ENCODE peak calls at places on chromosomes 4 and X, in five cellular contexts. F is breast epithelium, K is fibroblast of lung, B is bronchial epithelial cell, X is left ventricle myocardium inferior. T is an unnamed sample.

GRCh38 chr4:1830642-1831228 is 25.2 kb downstream of the LETM1 start:
- DNase-seq in X (no peak), K (no peak), B (no peak), F (no peak), T (no peak)

GRCh38 chr4:100929753-100930152 is 411.9 kb upstream of the EMCN start:
- DNase-seq in X (no peak), K (no peak), B (no peak), F (no peak), T (no peak)

GRCh38 chr4:123520376-123520775 is 123.8 kb downstream of the SPRY1 start:
- DNase-seq in X (no peak), K (no peak), B (no peak), F (no peak), T (no peak)

GRCh38 chr4:184591070-184591677 is 58.1 kb downstream of the CASP3 start:
- DNase-seq in B (no peak), F (no peak), X (no peak), K (no peak), T (no peak)

GRCh38 chrX:18707442-18708049 is at the start of gene PPEF1:
- DNase-seq in B (no peak), X (no peak), K (no peak), F (no peak), T (no peak)

GRCh38 chrX:15301924-15302323 is 13.5 kb downstream of the ASB11 start:
- DNase-seq in B (no peak), F (no peak), X (peak), K (no peak), T (no peak)

GRCh38 chrX:106730385-106730784 is 3.9 kb downstream of the RNF128 start:
- DNase-seq in K (no peak), B (peak), X (no peak), F (no peak), T (no peak)

GRCh38 chr4:156972370-156972980 is 876 bp upstream of the PDGFC start:
- DNase-seq in F (no peak), B (peak), K (no peak), X (no peak), T (peak)

GRCh38 chr4:81806485-81806884 is 334.8 kb upstream of the RASGEF1B start:
- DNase-seq in K (no peak), X (no peak), B (no peak), F (no peak), T (no peak)

GRCh38 chrX:9562851-9563250 is 98.0 kb downstream of the TBL1X start:
- DNase-seq in F (peak), B (peak), K (peak), X (no peak), T (peak)

GRCh38 chrX:19799319-19800182 is 87.8 kb downstream of the SH3KBP1 start:
- DNase-seq in B (peak), X (no peak), F (no peak), K (peak), T (peak)

GRCh38 chrX:7191681-7192110 is 43.7 kb upstream of the PUDP start:
- DNase-seq in B (no peak), X (no peak), F (no peak), K (no peak), T (no peak)

GRCh38 chr4:174828845-174829701 is at the start of gene GLRA3:
- DNase-seq in F (no peak), B (peak), K (peak), X (no peak), T (peak)

GRCh38 chrX:20274121-20274520 is 7.4 kb upstream of the RPS6KA3 start:
- DNase-seq in B (no peak), F (no peak), K (peak), X (no peak), T (no peak)

GRCh38 chr4:71052034-71052433 is 58.6 kb downstream of the DCK start:
- DNase-seq in X (no peak), F (no peak), B (no peak), K (no peak), T (no peak)

GRCh38 chr4:118745357-118745756 is 60.2 kb downstream of the METTL14 start:
- DNase-seq in B (no peak), F (no peak), X (no peak), K (no peak), T (no peak)

GRCh38 chrX:121258545-121258944 is 211.1 kb downstream of the GLUD2 start:
- DNase-seq in K (no peak), F (no peak), B (no peak), X (no peak), T (no peak)

GRCh38 chr4:170089274-170089742 is 448 bp downstream of the AADAT start:
- DNase-seq in B (peak), F (no peak), X (no peak), K (peak), T (peak)

GRCh38 chr4:127012549-127012948 is 620.2 kb upstream of the INTU start:
- DNase-seq in X (no peak), B (peak), F (no peak), K (peak), T (peak)

GRCh38 chr4:168139336-168139735 is 47.0 kb downstream of the ANXA10 start:
- DNase-seq in B (peak), X (no peak), F (no peak), K (peak), T (peak)

GRCh38 chr4:81827568-81828202 is 356.0 kb upstream of the RASGEF1B start:
- DNase-seq in X (no peak), B (peak), K (no peak), F (no peak), T (no peak)

GRCh38 chr4:67751260-67751659 is 2.9 kb downstream of the GNRHR start:
- DNase-seq in X (no peak), F (no peak), B (peak), K (peak), T (peak)

GRCh38 chr4:148964456-148964855 is 522.2 kb upstream of the NR3C2 start:
- DNase-seq in X (no peak), F (no peak), B (no peak), K (no peak), T (no peak)

GRCh38 chrX:109719262-109719661 is 13.8 kb downstream of the ACSL4 start:
- DNase-seq in X (no peak), B (no peak), F (no peak), K (no peak), T (no peak)

GRCh38 chr4:145884775-145885174 is 53.8 kb downstream of the ZNF827 start:
- DNase-seq in X (no peak), K (no peak), B (no peak), F (no peak), T (no peak)

GRCh38 chr4:113958766-113959540 is 20.5 kb downstream of the ARSJ start:
- DNase-seq in K (peak), X (no peak), F (no peak), B (peak), T (peak)

GRCh38 chr4:140497776-140498636 is at the start of gene MGAT4D:
- DNase-seq in K (peak), X (no peak), F (no peak), B (no peak), T (no peak)

GRCh38 chr4:109072595-109072994 is 229.9 kb downstream of the COL25A1 start:
- DNase-seq in F (no peak), X (no peak), K (peak), B (peak), T (peak)

GRCh38 chr4:45638641-45639040 is 485.2 kb downstream of the GABRG1 start:
- DNase-seq in B (no peak), F (no peak), X (no peak), K (no peak), T (no peak)

GRCh38 chrX:12702509-12703091 is 88.6 kb upstream of the PRPS2 start:
- DNase-seq in B (peak), K (no peak), X (no peak), F (no peak), T (no peak)

GRCh38 chr4:29151584-29151983 is 1568.6 kb upstream of the PCDH7 start:
- DNase-seq in X (no peak), F (no peak), B (no peak), K (no peak), T (no peak)

GRCh38 chr4:88008133-88008621 is 742 bp downstream of the PKD2 start:
- DNase-seq in K (peak), B (no peak), X (peak), F (no peak), T (peak)

GRCh38 chr4:82733636-82734035 is 65.0 kb downstream of the SCD5 start:
- DNase-seq in X (no peak), B (peak), F (no peak), K (peak), T (peak)

GRCh38 chr4:80189581-80189955 is 7.7 kb upstream of the PRDM8 start:
- DNase-seq in B (no peak), X (no peak), K (no peak), F (no peak), T (no peak)

GRCh38 chr4:80188457-80188800 is 8.9 kb upstream of the PRDM8 start:
- DNase-seq in X (no peak), B (no peak), F (no peak), K (no peak), T (no peak)

GRCh38 chr4:80188801-80189458 is 8.4 kb upstream of the PRDM8 start:
- DNase-seq in B (no peak), F (no peak), K (no peak), X (no peak), T (no peak)

GRCh38 chr4:80192252-80192866 is 4.9 kb upstream of the PRDM8 start:
- DNase-seq in K (no peak), F (no peak), X (no peak), B (no peak), T (no peak)

DNA sequence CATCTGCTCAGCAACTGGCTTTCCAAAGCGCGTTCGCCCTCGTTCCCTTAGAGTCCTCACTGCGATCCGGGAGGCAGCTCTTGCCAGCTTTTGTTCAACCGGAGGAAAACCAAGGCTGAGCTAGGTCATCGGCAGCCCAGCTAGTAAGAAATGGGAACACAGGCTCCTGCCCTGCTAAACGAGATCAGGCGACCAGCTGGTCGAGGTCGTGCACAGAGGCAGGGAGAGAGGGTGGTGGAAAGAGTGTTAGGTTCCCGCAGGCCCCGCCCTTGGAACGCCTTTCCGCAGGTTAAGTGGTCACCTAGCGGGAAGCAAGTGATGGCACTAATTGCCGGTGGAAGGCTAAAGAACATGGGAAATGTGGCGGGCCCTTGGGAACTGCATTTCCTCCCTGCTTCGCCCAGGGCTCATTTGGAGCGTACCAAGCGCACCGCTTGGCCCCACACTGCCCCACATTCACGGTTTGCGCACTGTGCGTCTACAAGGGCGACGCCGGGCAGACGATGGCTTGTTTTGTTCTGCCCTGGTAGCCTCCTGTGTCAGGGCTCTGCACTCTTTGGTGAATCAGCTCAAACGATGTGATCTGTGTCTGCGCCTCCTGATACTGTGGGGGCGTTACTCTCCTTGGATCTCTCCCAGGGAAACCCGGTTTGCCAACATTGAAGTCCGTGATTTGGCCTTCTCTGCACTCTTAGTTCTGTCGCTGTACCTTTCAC is 7.2 kb upstream of the PRDM8 start:
- DNase-seq in B (no peak), K (peak), F (no peak), X (no peak), T (no peak)
- H3K4me3 ChIP-seq in B (no peak), K (peak), F (peak), X (no peak), T (no peak)

GRCh38 chr4:92064574-92064973 is 239.2 kb upstream of the GRID2 start:
- DNase-seq in F (no peak), B (no peak), X (no peak), K (no peak), T (no peak)

GRCh38 chr4:92059615-92060014 is 244.2 kb upstream of the GRID2 start:
- DNase-seq in X (no peak), K (no peak), F (no peak), B (no peak), T (no peak)

GRCh38 chr4:92060333-92060732 is 243.4 kb upstream of the GRID2 start:
- DNase-seq in K (no peak), B (no peak), X (no peak), F (no peak), T (no peak)
- TF ChIP-seq CTCF in K (no peak), B (no peak), X (no peak), F (no peak), T (peak)

DNA sequence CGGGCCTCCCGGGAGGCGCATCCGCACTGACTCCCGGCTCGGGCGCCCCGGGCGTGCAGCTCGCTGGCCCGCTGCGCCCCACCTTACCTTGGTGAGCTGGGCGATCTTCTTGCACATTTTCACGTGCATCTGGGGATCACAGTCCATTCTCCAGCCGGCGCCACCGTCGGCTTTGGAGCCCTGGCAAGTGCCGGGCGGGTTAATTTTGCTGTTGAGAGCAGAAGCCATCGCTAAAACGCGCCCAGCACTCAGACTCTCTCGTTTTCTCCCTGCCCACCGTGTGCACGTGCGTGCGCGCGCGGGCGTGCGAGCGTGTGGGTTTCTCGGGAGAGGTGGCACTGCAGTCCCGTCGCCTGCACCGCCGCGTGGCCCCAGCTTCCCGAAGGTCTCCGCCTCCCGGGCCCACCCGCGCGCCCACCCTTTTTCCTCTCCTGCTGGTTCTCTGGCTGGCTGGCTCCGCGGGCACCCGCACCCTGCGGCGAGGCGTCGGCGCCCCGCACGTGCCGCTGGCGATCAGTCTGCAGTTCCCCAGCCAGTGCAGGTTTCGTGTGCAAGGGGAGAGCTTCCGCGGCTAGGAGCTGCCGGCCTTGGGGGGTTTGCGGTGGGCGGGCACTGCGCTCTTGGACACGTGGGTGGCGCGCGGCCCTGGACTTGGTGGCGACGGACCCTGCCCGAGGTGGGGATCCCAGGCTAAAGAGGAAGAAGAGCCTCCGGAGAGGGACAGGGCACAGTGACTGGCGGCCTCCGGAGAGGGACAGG is at the start of gene FAM184B:
- DNase-seq in X (no peak), F (no peak), B (no peak), K (peak), T (peak)
- H3K4me3 ChIP-seq in X (peak), F (peak), B (peak), K (peak), T (peak)

DNA sequence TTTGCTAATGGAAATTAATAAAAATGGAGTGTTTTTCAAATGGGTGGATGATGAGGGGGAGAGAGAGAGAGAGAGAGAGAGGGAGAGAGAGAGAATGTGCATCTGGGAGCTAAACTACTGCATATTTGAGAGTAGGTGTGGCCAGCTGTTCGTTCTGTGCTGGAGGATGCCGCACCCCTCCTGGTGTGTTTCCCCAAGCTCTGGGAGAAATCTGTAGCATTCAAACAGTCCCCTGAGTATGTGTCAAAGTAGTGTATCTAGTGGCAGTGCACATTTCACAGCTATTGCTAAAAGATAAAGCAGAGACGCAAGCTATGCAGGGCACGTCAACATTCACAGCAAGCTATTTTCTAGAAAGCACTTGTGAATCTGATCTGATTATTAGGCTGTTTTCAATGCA is 83.6 kb upstream of the LIMCH1 start:
- DNase-seq in X (no peak), B (no peak), F (no peak), K (no peak), T (no peak)
- TF ChIP-seq CTCF in X (no peak), B (no peak), F (no peak), K (no peak), T (no peak)

GRCh38 chr4:16225996-16226815 is at the start of gene TAPT1:
- DNase-seq in K (peak), X (peak), F (peak), B (no peak), T (peak)

GRCh38 chr4:16225681-16225995 is 633 bp downstream of the TAPT1 start:
- DNase-seq in K (peak), B (no peak), F (no peak), X (no peak), T (no peak)

GRCh38 chr4:16224669-16225068 is 1.6 kb downstream of the TAPT1 start:
- DNase-seq in K (no peak), F (no peak), X (no peak), B (no peak), T (no peak)

GRCh38 chr4:16224264-16224663 is 2.0 kb downstream of the TAPT1 start:
- DNase-seq in K (no peak), B (no peak), X (no peak), F (no peak), T (no peak)

GRCh38 chr4:16225139-16225538 is 1.1 kb downstream of the TAPT1 start:
- DNase-seq in X (no peak), F (no peak), B (peak), K (peak), T (peak)
- H3K4me3 ChIP-seq in X (peak), F (peak), B (peak), K (peak), T (peak)

DNA sequence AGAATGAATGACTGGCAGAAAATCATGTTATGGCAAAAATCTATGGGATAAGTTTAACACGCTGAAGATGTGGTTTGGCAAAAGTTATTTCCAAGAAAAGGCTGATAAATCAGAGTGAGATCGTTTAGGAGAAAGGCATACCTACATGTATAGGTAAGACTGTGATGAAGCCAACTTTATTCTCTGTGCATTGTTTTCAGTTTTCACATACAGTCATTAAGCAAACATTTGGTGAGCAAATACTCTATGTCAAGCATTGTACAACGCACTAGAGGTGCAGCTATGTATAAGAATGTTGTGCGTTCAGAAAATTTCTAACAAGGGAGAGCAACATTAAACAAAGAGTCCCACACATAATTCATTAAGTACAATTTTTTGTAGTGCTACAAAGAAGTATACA is 121.7 kb downstream of the TEX13A start:
- DNase-seq in K (no peak), X (no peak), F (no peak), B (peak), T (no peak)
- TF ChIP-seq CTCF in K (no peak), X (no peak), F (no peak), B (no peak), T (no peak)

DNA sequence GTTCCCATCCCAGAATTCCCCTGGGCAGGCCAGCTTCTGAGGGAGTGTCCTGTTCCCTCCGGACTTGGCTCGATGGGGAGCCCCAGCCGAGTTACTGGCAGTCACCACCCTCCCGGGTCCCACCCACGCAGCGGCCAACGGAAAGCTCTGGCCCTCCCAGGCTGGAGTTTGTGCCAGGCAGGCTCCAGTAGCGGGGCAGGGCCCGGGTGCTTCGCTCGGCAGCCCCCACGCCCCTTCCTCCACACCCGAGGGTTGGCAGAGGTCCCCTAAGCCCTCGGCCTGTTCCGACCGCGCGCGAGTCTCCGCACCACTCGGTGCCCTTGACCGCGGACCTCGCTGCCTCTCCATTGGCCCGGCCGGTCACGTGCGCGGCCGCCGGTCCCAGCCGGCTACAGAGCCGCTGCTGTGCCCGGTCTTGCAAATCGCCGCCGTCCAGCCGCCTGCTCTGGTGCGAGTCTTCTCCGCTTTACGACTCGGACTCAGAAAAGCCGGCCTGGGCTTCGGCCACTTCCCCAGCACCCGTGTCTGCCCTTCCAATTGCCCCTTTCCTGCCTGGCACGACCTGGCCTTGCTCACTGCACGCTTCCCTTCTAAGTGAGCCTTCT is 20.8 kb upstream of the MTM1 start:
- DNase-seq in K (peak), F (peak), B (peak), X (peak), T (peak)
- H3K4me3 ChIP-seq in K (peak), F (peak), B (peak), X (peak), T (peak)

DNA sequence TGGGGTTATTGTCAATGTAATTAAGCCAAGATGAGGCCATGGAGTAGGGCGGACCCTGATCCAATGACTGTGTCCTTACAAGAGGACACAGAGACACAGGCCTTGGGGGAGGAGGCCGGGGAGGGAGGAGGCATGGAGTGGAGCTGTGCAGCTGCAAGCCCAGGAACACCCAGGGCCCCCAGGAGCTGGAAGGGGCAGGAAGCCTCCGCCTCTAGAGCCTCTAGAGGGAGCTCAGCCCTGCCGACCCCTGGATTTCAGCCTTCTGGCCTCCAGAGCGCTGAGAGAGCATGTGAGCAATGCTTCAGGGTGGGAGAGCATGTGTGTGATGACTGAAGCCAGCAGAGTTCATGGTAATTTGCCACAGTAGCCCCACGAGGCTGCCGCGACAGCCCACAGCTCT is 234.6 kb downstream of the AFAP1 start:
- DNase-seq in F (peak), X (peak), B (no peak), K (no peak), T (no peak)
- TF ChIP-seq CTCF in F (no peak), X (peak), B (no peak), K (no peak), T (no peak)

GRCh38 chrX:153498453-153498852 is 3.7 kb downstream of the BGN start:
- DNase-seq in F (no peak), X (no peak), K (no peak), B (no peak), T (no peak)
- H3K4me3 ChIP-seq in F (no peak), X (peak), K (no peak), B (no peak), T (no peak)

GRCh38 chr4:64584981-64585557 is 175.8 kb upstream of the TECRL start:
- DNase-seq in F (no peak), X (no peak), B (peak), K (peak), T (peak)
- TF ChIP-seq CTCF in F (no peak), X (peak), B (peak), K (peak), T (peak)

T was measured in astrocyte of the spinal cord.